ENCODE peak calls at places on chromosomes 2 and 18, in ten cellular contexts. One of them, this sample, is unnamed.

GRCh38 chr18:67519582-67519981 is 3.1 kb upstream of the DSEL start:
- DNase-seq in stimulated activated CD4-positive, alpha-beta T cell treated with anti-CD3 and anti-CD28 coated beads, Interleukin-12 subunit alpha, Interleukin-12 subunit beta, amount 100 ng/mL, for 4 hours: no peak
- DNase-seq in HT1080: no peak
- DNase-seq in cardiac fibroblast: peak
- DNase-seq in T follicular helper cell: no peak
- DNase-seq in mucosa of gallbladder: no peak
- DNase-seq in lower lobe of right lung: no peak
- DNase-seq in endodermal cell: no peak
- DNase-seq in WERI-Rb-1: no peak
- DNase-seq in Caki2: no peak
- DNase-seq in this sample: no peak

GRCh38 chr2:56372071-56372656 is 188.4 kb downstream of the CCDC85A start:
- DNase-seq in mucosa of gallbladder: no peak
- DNase-seq in Caki2: no peak
- DNase-seq in T follicular helper cell: no peak
- DNase-seq in stimulated activated CD4-positive, alpha-beta T cell treated with anti-CD3 and anti-CD28 coated beads, Interleukin-12 subunit alpha, Interleukin-12 subunit beta, amount 100 ng/mL, for 4 hours: no peak
- DNase-seq in lower lobe of right lung: no peak
- DNase-seq in cardiac fibroblast: peak
- DNase-seq in HT1080: no peak
- DNase-seq in endodermal cell: no peak
- DNase-seq in WERI-Rb-1: no peak
- DNase-seq in this sample: no peak

GRCh38 chr18:79782566-79783308 is 15.0 kb upstream of the KCNG2 start:
- DNase-seq in lower lobe of right lung: peak
- DNase-seq in stimulated activated CD4-positive, alpha-beta T cell treated with anti-CD3 and anti-CD28 coated beads, Interleukin-12 subunit alpha, Interleukin-12 subunit beta, amount 100 ng/mL, for 4 hours: no peak
- DNase-seq in Caki2: no peak
- DNase-seq in mucosa of gallbladder: no peak
- DNase-seq in endodermal cell: peak
- DNase-seq in HT1080: no peak
- DNase-seq in WERI-Rb-1: no peak
- DNase-seq in T follicular helper cell: no peak
- DNase-seq in cardiac fibroblast: no peak
- DNase-seq in this sample: no peak

GRCh38 chr2:97742381-97742847 is 29.0 kb downstream of the ZAP70 start:
- DNase-seq in Caki2: no peak
- DNase-seq in HT1080: peak
- DNase-seq in T follicular helper cell: no peak
- DNase-seq in cardiac fibroblast: peak
- DNase-seq in mucosa of gallbladder: no peak
- DNase-seq in stimulated activated CD4-positive, alpha-beta T cell treated with anti-CD3 and anti-CD28 coated beads, Interleukin-12 subunit alpha, Interleukin-12 subunit beta, amount 100 ng/mL, for 4 hours: no peak
- DNase-seq in WERI-Rb-1: no peak
- DNase-seq in lower lobe of right lung: no peak
- DNase-seq in endodermal cell: no peak
- DNase-seq in this sample: no peak

GRCh38 chr2:238100049-238100820 is at the start of gene ESPNL:
- DNase-seq in Caki2: peak
- DNase-seq in mucosa of gallbladder: no peak
- DNase-seq in T follicular helper cell: no peak
- DNase-seq in endodermal cell: peak
- DNase-seq in WERI-Rb-1: peak
- DNase-seq in stimulated activated CD4-positive, alpha-beta T cell treated with anti-CD3 and anti-CD28 coated beads, Interleukin-12 subunit alpha, Interleukin-12 subunit beta, amount 100 ng/mL, for 4 hours: no peak
- DNase-seq in HT1080: peak
- DNase-seq in lower lobe of right lung: no peak
- DNase-seq in cardiac fibroblast: no peak
- DNase-seq in this sample: no peak

GRCh38 chr2:8853406-8853805 is 16.0 kb upstream of the KIDINS220 start:
- DNase-seq in lower lobe of right lung: no peak
- DNase-seq in WERI-Rb-1: no peak
- DNase-seq in cardiac fibroblast: no peak
- DNase-seq in stimulated activated CD4-positive, alpha-beta T cell treated with anti-CD3 and anti-CD28 coated beads, Interleukin-12 subunit alpha, Interleukin-12 subunit beta, amount 100 ng/mL, for 4 hours: no peak
- DNase-seq in T follicular helper cell: no peak
- DNase-seq in mucosa of gallbladder: no peak
- DNase-seq in HT1080: no peak
- DNase-seq in endodermal cell: no peak
- DNase-seq in Caki2: no peak
- DNase-seq in this sample: no peak

GRCh38 chr2:240458044-240458899 is 22.8 kb downstream of the GPC1 start:
- DNase-seq in cardiac fibroblast: no peak
- DNase-seq in WERI-Rb-1: no peak
- DNase-seq in endodermal cell: no peak
- DNase-seq in T follicular helper cell: no peak
- DNase-seq in HT1080: no peak
- DNase-seq in Caki2: no peak
- DNase-seq in mucosa of gallbladder: no peak
- DNase-seq in lower lobe of right lung: peak
- DNase-seq in stimulated activated CD4-positive, alpha-beta T cell treated with anti-CD3 and anti-CD28 coated beads, Interleukin-12 subunit alpha, Interleukin-12 subunit beta, amount 100 ng/mL, for 4 hours: no peak
- DNase-seq in this sample: no peak

GRCh38 chr18:76252880-76253279 is 242.2 kb downstream of the ZNF516 start:
- DNase-seq in mucosa of gallbladder: no peak
- DNase-seq in lower lobe of right lung: no peak
- DNase-seq in endodermal cell: peak
- DNase-seq in stimulated activated CD4-positive, alpha-beta T cell treated with anti-CD3 and anti-CD28 coated beads, Interleukin-12 subunit alpha, Interleukin-12 subunit beta, amount 100 ng/mL, for 4 hours: no peak
- DNase-seq in WERI-Rb-1: peak
- DNase-seq in Caki2: no peak
- DNase-seq in T follicular helper cell: no peak
- DNase-seq in cardiac fibroblast: peak
- DNase-seq in HT1080: no peak
- DNase-seq in this sample: no peak

GRCh38 chr2:113137827-113138226 is 10.4 kb downstream of the IL1RN start:
- DNase-seq in WERI-Rb-1: no peak
- DNase-seq in cardiac fibroblast: no peak
- DNase-seq in stimulated activated CD4-positive, alpha-beta T cell treated with anti-CD3 and anti-CD28 coated beads, Interleukin-12 subunit alpha, Interleukin-12 subunit beta, amount 100 ng/mL, for 4 hours: no peak
- DNase-seq in endodermal cell: no peak
- DNase-seq in HT1080: no peak
- DNase-seq in T follicular helper cell: no peak
- DNase-seq in lower lobe of right lung: no peak
- DNase-seq in mucosa of gallbladder: no peak
- DNase-seq in Caki2: no peak
- DNase-seq in this sample: no peak

GRCh38 chr2:45121236-45121927 is 112.1 kb upstream of the SIX2 start:
- DNase-seq in HT1080: no peak
- DNase-seq in stimulated activated CD4-positive, alpha-beta T cell treated with anti-CD3 and anti-CD28 coated beads, Interleukin-12 subunit alpha, Interleukin-12 subunit beta, amount 100 ng/mL, for 4 hours: no peak
- DNase-seq in cardiac fibroblast: no peak
- DNase-seq in Caki2: peak
- DNase-seq in T follicular helper cell: no peak
- DNase-seq in endodermal cell: no peak
- DNase-seq in lower lobe of right lung: no peak
- DNase-seq in WERI-Rb-1: no peak
- DNase-seq in mucosa of gallbladder: no peak
- DNase-seq in this sample: no peak

This sample was measured in colonic mucosa.